ENCODE peak calls at places on chromosomes 5 and 9, in seven cellular contexts. Y is activated CD4-positive, alpha-beta T cell treated with anti-CD3 and anti-CD28 coated beads for 24 hours; A is uterus; J is aorta; E is MCF 10A; F is spleen; U is HS-27A. R is an unnamed sample.

GRCh38 chr5:150640311-150641005 is at the start of gene SYNPO:
- DNase-seq in F (no peak), Y (no peak), A (peak; percentile 92), E (peak; percentile 99), J (peak; percentile 91), U (peak; percentile 70), R (no peak)

GRCh38 chr5:173327948-173328895 is at the start of gene STC2:
- DNase-seq in F (peak; percentile 70), A (no peak), E (peak; percentile 99), J (peak; percentile 80), Y (peak; percentile 59), U (peak; percentile 78), R (no peak)

GRCh38 chr5:154970759-154971158 is 29.9 kb downstream of the MRPL22 start:
- DNase-seq in A (no peak), Y (no peak), F (no peak), E (no peak), U (no peak), J (no peak), R (no peak)

GRCh38 chr5:67214036-67214435 is 17.4 kb upstream of the CD180 start:
- DNase-seq in Y (no peak), E (peak; percentile 32), A (no peak), F (no peak), J (no peak), U (no peak), R (no peak)

GRCh38 chr9:18786196-18786595 is 246.8 kb downstream of the SAXO1 start:
- DNase-seq in F (no peak), E (no peak), U (no peak), A (no peak), J (no peak), Y (no peak), R (no peak)

GRCh38 chr9:137453643-137454081 is 5.5 kb downstream of the NSMF start:
- DNase-seq in U (no peak), A (peak; percentile 58), J (peak; percentile 91), Y (peak; percentile 41), E (peak; percentile 56), F (peak; percentile 92), R (no peak)

GRCh38 chr9:111065414-111065813 is 27.1 kb upstream of the LPAR1 start:
- DNase-seq in E (no peak), J (no peak), Y (no peak), F (no peak), U (no peak), A (no peak), R (no peak)

GRCh38 chr9:37593877-37594448 is 1.6 kb upstream of the TOMM5 start:
- DNase-seq in F (no peak), A (no peak), Y (no peak), J (no peak), E (no peak), U (no peak), R (no peak)

GRCh38 chr5:139399501-139400121 is 4.3 kb downstream of the SPATA24 start:
- DNase-seq in E (no peak), F (no peak), U (no peak), A (no peak), J (peak; percentile 19), Y (no peak), R (no peak)

GRCh38 chr9:124267271-124267807 is 9.6 kb downstream of the NEK6 start:
- DNase-seq in E (peak; percentile 91), J (peak; percentile 88), F (peak; percentile 81), U (no peak), A (no peak), Y (no peak), R (no peak)

GRCh38 chr5:123795688-123796087 is 283.7 kb downstream of the CSNK1G3 start:
- DNase-seq in Y (no peak), J (no peak), F (no peak), U (no peak), A (no peak), E (no peak), R (no peak)

GRCh38 chr9:126804696-126805545 is at the start of gene ZBTB43:
- DNase-seq in Y (peak; percentile 98), J (peak; percentile 99), E (peak; percentile 96), U (peak; percentile 76), F (peak; percentile 98), A (peak; percentile 97), R (peak; percentile 95)

GRCh38 chr5:103262422-103262871 is 3.9 kb downstream of the MACIR start:
- DNase-seq in Y (no peak), F (no peak), J (no peak), E (no peak), A (no peak), U (no peak), R (no peak)

GRCh38 chr9:114936566-114936965 is 6.2 kb upstream of the TNFSF8 start:
- DNase-seq in F (no peak), E (no peak), J (no peak), A (no peak), U (no peak), Y (no peak), R (no peak)

GRCh38 chr5:93017854-93018253 is 563.2 kb downstream of the NR2F1-AS1 start:
- DNase-seq in U (no peak), Y (no peak), E (peak; percentile 74), A (no peak), F (no peak), J (no peak), R (no peak)

GRCh38 chr5:115333164-115333563 is 36.7 kb upstream of the CCDC112 start:
- DNase-seq in A (no peak), E (no peak), F (no peak), Y (no peak), U (no peak), J (no peak), R (no peak)

GRCh38 chr9:121816449-121816817 is 165.0 kb downstream of the DAB2IP start:
- DNase-seq in U (no peak), E (no peak), Y (no peak), J (no peak), A (no peak), F (no peak), R (no peak)

GRCh38 chr9:127561491-127562270 is 50.4 kb upstream of the STXBP1 start:
- DNase-seq in A (peak; percentile 86), J (peak; percentile 94), U (peak; percentile 90), F (no peak), E (peak; percentile 99), Y (no peak), R (no peak)

GRCh38 chr5:143923634-143924265 is 111.8 kb downstream of the HMHB1 start:
- DNase-seq in E (peak; percentile 78), F (no peak), Y (no peak), U (no peak), A (no peak), J (no peak), R (no peak)

GRCh38 chr9:98774746-98775145 is 21.6 kb downstream of the ANKS6 start:
- DNase-seq in A (no peak), F (no peak), U (no peak), J (peak; percentile 69), Y (no peak), E (peak; percentile 28), R (no peak)

GRCh38 chr9:134372621-134373267 is 46.5 kb downstream of the RXRA start:
- DNase-seq in J (peak; percentile 89), Y (no peak), U (no peak), E (peak; percentile 82), F (peak; percentile 94), A (no peak), R (no peak)

GRCh38 chr5:77087484-77088291 is 603 bp upstream of the ZBED3 start:
- DNase-seq in A (no peak), Y (no peak), F (peak; percentile 77), E (no peak), U (no peak), J (peak; percentile 76), R (no peak)

GRCh38 chr5:66744040-66744439 is 147.8 kb downstream of the MAST4 start:
- DNase-seq in E (no peak), U (peak; percentile 11), J (no peak), A (no peak), Y (no peak), F (no peak), R (no peak)

GRCh38 chr5:16768184-16768583 is 151.4 kb upstream of the RETREG1 start:
- DNase-seq in U (no peak), A (no peak), F (no peak), Y (no peak), E (no peak), J (no peak), R (no peak)

GRCh38 chr9:36566813-36567217 is 5.9 kb upstream of the MELK start:
- DNase-seq in Y (no peak), E (peak; percentile 82), U (peak; percentile 78), A (no peak), F (peak; percentile 35), J (peak; percentile 86), R (no peak)

GRCh38 chr9:77839459-77840140 is 191.5 kb upstream of the GNA14 start:
- DNase-seq in Y (no peak), E (peak; percentile 66), U (no peak), J (no peak), A (no peak), F (no peak), R (no peak)

GRCh38 chr5:170534177-170534576 is 30.4 kb downstream of the KCNIP1 start:
- DNase-seq in E (peak; percentile 24), U (no peak), F (no peak), Y (no peak), A (no peak), J (no peak), R (no peak)

GRCh38 chr5:124741711-124742496 is 4.5 kb downstream of the ZNF608 start:
- DNase-seq in A (no peak), J (no peak), U (no peak), Y (no peak), E (peak; percentile 95), F (no peak), R (no peak)